ENCODE peak calls at places on chromosomes 7 and 10, in six cellular contexts. One of them, this sample, is unnamed.

GRCh38 chr10:34578468-34578867 is 236.6 kb downstream of the PARD3 start:
- ATAC-seq in HCT116: no peak
- ATAC-seq in upper lobe of left lung: no peak
- ATAC-seq in K562: no peak
- ATAC-seq in HepG2: no peak
- ATAC-seq in GM12878: no peak
- ATAC-seq in this sample: no peak

GRCh38 chr10:22573820-22574569 is 140.4 kb downstream of the PIP4K2A start:
- ATAC-seq in HCT116: peak; percentile 27
- ATAC-seq in upper lobe of left lung: peak; percentile 53
- ATAC-seq in K562: peak; percentile 69
- ATAC-seq in HepG2: peak; percentile 47
- ATAC-seq in GM12878: peak; percentile 76
- ATAC-seq in this sample: no peak

GRCh38 chr10:103800789-103801540 is 54.4 kb downstream of the SH3PXD2A start:
- ATAC-seq in HCT116: no peak
- ATAC-seq in upper lobe of left lung: no peak
- ATAC-seq in K562: no peak
- ATAC-seq in HepG2: peak; percentile 54
- ATAC-seq in GM12878: peak; percentile 84
- ATAC-seq in this sample: no peak

GRCh38 chr7:49708590-49708989 is 64.8 kb upstream of the VWC2 start:
- ATAC-seq in HCT116: no peak
- ATAC-seq in upper lobe of left lung: no peak
- ATAC-seq in K562: no peak
- ATAC-seq in HepG2: no peak
- ATAC-seq in GM12878: no peak
- ATAC-seq in this sample: no peak

GRCh38 chr10:92405006-92405924 is 114.3 kb downstream of the MARCHF5 start:
- ATAC-seq in HCT116: no peak
- ATAC-seq in upper lobe of left lung: no peak
- ATAC-seq in K562: peak; percentile 32
- ATAC-seq in HepG2: peak; percentile 76
- ATAC-seq in GM12878: peak; percentile 53
- ATAC-seq in this sample: no peak

GRCh38 chr10:127417031-127417430 is 132.1 kb upstream of the NPS start:
- ATAC-seq in HCT116: no peak
- ATAC-seq in upper lobe of left lung: no peak
- ATAC-seq in K562: no peak
- ATAC-seq in HepG2: no peak
- ATAC-seq in GM12878: no peak
- ATAC-seq in this sample: no peak

GRCh38 chr10:116526219-116526618 is 19.5 kb upstream of the PNLIP start:
- ATAC-seq in HCT116: no peak
- ATAC-seq in upper lobe of left lung: no peak
- ATAC-seq in K562: no peak
- ATAC-seq in HepG2: no peak
- ATAC-seq in GM12878: no peak
- ATAC-seq in this sample: no peak

GRCh38 chr7:138625849-138626230 is 75.3 kb downstream of the SVOPL start:
- ATAC-seq in HCT116: no peak
- ATAC-seq in upper lobe of left lung: no peak
- ATAC-seq in K562: no peak
- ATAC-seq in HepG2: no peak
- ATAC-seq in GM12878: peak; percentile 36
- ATAC-seq in this sample: no peak

GRCh38 chr7:129799350-129799955 is 153.3 kb downstream of the UBE2H start:
- ATAC-seq in HCT116: no peak
- ATAC-seq in upper lobe of left lung: no peak
- ATAC-seq in K562: no peak
- ATAC-seq in HepG2: no peak
- ATAC-seq in GM12878: peak; percentile 21
- ATAC-seq in this sample: no peak

GRCh38 chr10:124597677-124598165 is 136.1 kb downstream of the LHPP start:
- ATAC-seq in HCT116: no peak
- ATAC-seq in upper lobe of left lung: no peak
- ATAC-seq in K562: no peak
- ATAC-seq in HepG2: no peak
- ATAC-seq in GM12878: no peak
- ATAC-seq in this sample: no peak

GRCh38 chr10:11539191-11539868 is 72.1 kb downstream of the USP6NL start:
- ATAC-seq in HCT116: peak; percentile 73
- ATAC-seq in upper lobe of left lung: peak; percentile 19
- ATAC-seq in K562: peak; percentile 77
- ATAC-seq in HepG2: peak; percentile 73
- ATAC-seq in GM12878: peak; percentile 33
- ATAC-seq in this sample: no peak

GRCh38 chr10:128912568-128913311 is 554.3 kb upstream of the MGMT start:
- ATAC-seq in HCT116: no peak
- ATAC-seq in upper lobe of left lung: no peak
- ATAC-seq in K562: no peak
- ATAC-seq in HepG2: no peak
- ATAC-seq in GM12878: no peak
- ATAC-seq in this sample: no peak

GRCh38 chr7:157017149-157017548 is 6.7 kb upstream of the MNX1 start:
- ATAC-seq in HCT116: no peak
- ATAC-seq in upper lobe of left lung: no peak
- ATAC-seq in K562: no peak
- ATAC-seq in HepG2: peak; percentile 32
- ATAC-seq in GM12878: peak; percentile 9
- ATAC-seq in this sample: no peak

GRCh38 chr10:51031995-51032394 is 42.3 kb upstream of the PRKG1 start:
- ATAC-seq in HCT116: peak; percentile 49
- ATAC-seq in upper lobe of left lung: no peak
- ATAC-seq in K562: no peak
- ATAC-seq in HepG2: no peak
- ATAC-seq in GM12878: no peak
- ATAC-seq in this sample: no peak

GRCh38 chr10:30583778-30584415 is 45.7 kb downstream of the LYZL2 start:
- ATAC-seq in HCT116: peak; percentile 71
- ATAC-seq in upper lobe of left lung: peak; percentile 89
- ATAC-seq in K562: peak; percentile 76
- ATAC-seq in HepG2: peak; percentile 84
- ATAC-seq in GM12878: peak; percentile 75
- ATAC-seq in this sample: peak; percentile 83

GRCh38 chr7:111710839-111711380 is 148.6 kb upstream of the IMMP2L start:
- ATAC-seq in HCT116: peak; percentile 47
- ATAC-seq in upper lobe of left lung: no peak
- ATAC-seq in K562: peak; percentile 69
- ATAC-seq in HepG2: peak; percentile 43
- ATAC-seq in GM12878: no peak
- ATAC-seq in this sample: no peak

GRCh38 chr7:73822319-73823173 is 8.2 kb upstream of the CLDN4 start:
- ATAC-seq in HCT116: peak; percentile 93
- ATAC-seq in upper lobe of left lung: peak; percentile 93
- ATAC-seq in K562: peak; percentile 99
- ATAC-seq in HepG2: peak; percentile 74
- ATAC-seq in GM12878: no peak
- ATAC-seq in this sample: peak; percentile 81

GRCh38 chr10:19778996-19779395 is 37.2 kb upstream of the PLXDC2 start:
- ATAC-seq in HCT116: no peak
- ATAC-seq in upper lobe of left lung: no peak
- ATAC-seq in K562: no peak
- ATAC-seq in HepG2: no peak
- ATAC-seq in GM12878: no peak
- ATAC-seq in this sample: no peak

GRCh38 chr10:11528286-11528685 is 83.2 kb downstream of the USP6NL start:
- ATAC-seq in HCT116: no peak
- ATAC-seq in upper lobe of left lung: no peak
- ATAC-seq in K562: no peak
- ATAC-seq in HepG2: no peak
- ATAC-seq in GM12878: peak; percentile 62
- ATAC-seq in this sample: no peak

GRCh38 chr7:139630643-139631519 is 107.4 kb downstream of the CLEC2L start:
- ATAC-seq in HCT116: no peak
- ATAC-seq in upper lobe of left lung: no peak
- ATAC-seq in K562: peak; percentile 86
- ATAC-seq in HepG2: no peak
- ATAC-seq in GM12878: no peak
- ATAC-seq in this sample: no peak

GRCh38 chr10:3526721-3527120 is 258.3 kb downstream of the KLF6 start:
- ATAC-seq in HCT116: no peak
- ATAC-seq in upper lobe of left lung: peak; percentile 82
- ATAC-seq in K562: no peak
- ATAC-seq in HepG2: no peak
- ATAC-seq in GM12878: no peak
- ATAC-seq in this sample: peak; percentile 70

GRCh38 chr7:151010002-151010306 is 14.3 kb downstream of the ATG9B start:
- ATAC-seq in HCT116: no peak
- ATAC-seq in upper lobe of left lung: no peak
- ATAC-seq in K562: no peak
- ATAC-seq in HepG2: no peak
- ATAC-seq in GM12878: no peak
- ATAC-seq in this sample: no peak

GRCh38 chr10:17217661-17218306 is 10.3 kb upstream of the VIM start:
- ATAC-seq in HCT116: no peak
- ATAC-seq in upper lobe of left lung: no peak
- ATAC-seq in K562: no peak
- ATAC-seq in HepG2: no peak
- ATAC-seq in GM12878: no peak
- ATAC-seq in this sample: no peak

GRCh38 chr10:70317943-70318318 is 34.1 kb upstream of the NPFFR1 start:
- ATAC-seq in HCT116: no peak
- ATAC-seq in upper lobe of left lung: no peak
- ATAC-seq in K562: no peak
- ATAC-seq in HepG2: no peak
- ATAC-seq in GM12878: peak; percentile 59
- ATAC-seq in this sample: no peak

GRCh38 chr7:117548035-117548434 is 68.2 kb downstream of the CFTR start:
- ATAC-seq in HCT116: no peak
- ATAC-seq in upper lobe of left lung: no peak
- ATAC-seq in K562: no peak
- ATAC-seq in HepG2: no peak
- ATAC-seq in GM12878: peak; percentile 29
- ATAC-seq in this sample: no peak

GRCh38 chr7:48868916-48869315 is 55.4 kb upstream of the CDC14C start:
- ATAC-seq in HCT116: no peak
- ATAC-seq in upper lobe of left lung: no peak
- ATAC-seq in K562: no peak
- ATAC-seq in HepG2: no peak
- ATAC-seq in GM12878: no peak
- ATAC-seq in this sample: no peak

GRCh38 chr7:78090616-78091015 is 292.0 kb downstream of the PHTF2 start:
- ATAC-seq in HCT116: no peak
- ATAC-seq in upper lobe of left lung: no peak
- ATAC-seq in K562: no peak
- ATAC-seq in HepG2: no peak
- ATAC-seq in GM12878: no peak
- ATAC-seq in this sample: no peak

GRCh38 chr7:32896948-32897347 is 5.4 kb upstream of the KBTBD2 start:
- ATAC-seq in HCT116: no peak
- ATAC-seq in upper lobe of left lung: no peak
- ATAC-seq in K562: no peak
- ATAC-seq in HepG2: no peak
- ATAC-seq in GM12878: no peak
- ATAC-seq in this sample: no peak

GRCh38 chr7:159030490-159031134 is 114.1 kb downstream of the VIPR2 start:
- ATAC-seq in HCT116: peak; percentile 84
- ATAC-seq in upper lobe of left lung: peak; percentile 69
- ATAC-seq in K562: peak; percentile 96
- ATAC-seq in HepG2: peak; percentile 91
- ATAC-seq in GM12878: no peak
- ATAC-seq in this sample: peak; percentile 71
- TF ChIP-seq POLR2A in HCT116: no peak
- TF ChIP-seq POLR2A in upper lobe of left lung: no peak
- TF ChIP-seq POLR2A in K562: peak; percentile 61
- TF ChIP-seq POLR2A in HepG2: no peak
- TF ChIP-seq POLR2A in GM12878: no peak
- TF ChIP-seq POLR2A in this sample: peak; percentile 17

DNA sequence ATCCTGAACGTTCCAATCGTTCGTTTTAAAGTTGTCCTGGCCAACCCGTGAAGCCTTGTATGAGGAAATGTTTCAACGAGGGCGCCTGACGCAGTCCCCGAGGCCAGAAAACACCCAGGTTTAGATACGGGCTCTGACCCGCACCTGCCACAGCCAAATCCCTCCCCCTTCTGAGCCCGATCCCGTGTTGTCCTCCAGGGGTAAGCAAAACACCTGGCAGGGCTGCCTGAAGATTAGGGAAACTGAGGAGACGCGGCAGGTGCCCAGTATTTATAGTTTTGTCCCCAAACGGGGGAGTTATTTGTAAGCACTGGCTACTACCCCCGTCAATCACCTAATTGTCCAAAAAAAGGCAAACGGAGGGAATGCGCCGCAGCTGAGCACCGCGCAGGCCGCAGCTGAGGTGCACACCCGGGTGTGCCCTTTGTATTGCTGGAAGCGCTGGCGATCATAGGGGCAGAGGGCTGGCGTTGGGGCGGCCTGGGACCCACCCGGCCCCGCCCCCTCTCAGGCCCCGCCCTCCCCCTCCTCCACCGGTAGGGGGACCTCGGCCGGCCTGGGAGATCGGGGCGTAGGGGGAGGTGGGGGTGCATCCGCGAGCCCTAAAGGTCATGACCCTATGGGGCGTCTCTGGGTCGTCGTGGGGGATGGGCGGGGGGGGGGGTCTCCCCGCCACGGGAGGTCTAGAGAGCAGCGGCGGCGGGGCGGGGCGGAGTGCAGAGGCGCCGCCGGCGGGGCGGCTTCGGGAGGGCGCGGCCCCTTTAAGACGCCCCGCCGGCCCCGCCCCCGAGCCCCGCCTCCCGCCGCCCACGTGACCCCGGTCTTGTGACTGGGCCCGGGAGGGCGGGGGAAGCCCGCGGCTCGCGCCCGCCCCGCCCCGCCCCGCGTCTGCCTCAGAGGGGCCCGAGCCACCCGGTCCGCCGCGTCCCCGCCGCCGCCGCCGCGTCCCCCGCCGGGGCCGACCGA is at the start of gene BRI3:
- ATAC-seq in HCT116: peak; percentile 81
- ATAC-seq in upper lobe of left lung: peak; percentile 86
- ATAC-seq in K562: peak; percentile 82
- ATAC-seq in HepG2: peak; percentile 81
- ATAC-seq in GM12878: peak; percentile 89
- ATAC-seq in this sample: peak; percentile 81
- TF ChIP-seq POLR2AphosphoS5 in HCT116: peak; percentile 87
- TF ChIP-seq POLR2AphosphoS5 in upper lobe of left lung: peak; percentile 82
- TF ChIP-seq POLR2AphosphoS5 in K562: no peak
- TF ChIP-seq POLR2AphosphoS5 in HepG2: peak; percentile 89
- TF ChIP-seq POLR2AphosphoS5 in GM12878: peak; percentile 40
- TF ChIP-seq POLR2AphosphoS5 in this sample: peak; percentile 85

DNA sequence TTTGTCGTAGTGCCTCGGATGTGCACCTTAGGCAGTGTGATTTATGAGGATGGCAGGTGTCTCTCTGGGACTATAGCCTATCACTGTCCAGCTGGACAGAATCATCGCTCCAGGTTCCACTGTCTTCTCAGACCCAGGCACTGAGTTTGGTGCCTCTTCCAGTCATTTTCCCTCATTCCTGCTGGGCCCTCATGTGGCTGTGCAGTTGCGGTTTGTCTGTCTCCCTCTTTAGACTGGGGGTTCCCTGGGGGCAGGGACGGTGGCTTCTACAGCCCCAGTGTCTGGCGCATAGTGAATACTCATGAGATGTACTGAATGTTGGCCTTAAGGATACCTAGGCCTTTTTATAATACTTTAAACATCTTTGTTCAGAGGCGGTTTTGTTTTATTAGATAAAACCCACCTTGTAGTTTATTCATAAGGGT is 28.9 kb downstream of the CCM2 start:
- ATAC-seq in HCT116: no peak
- ATAC-seq in upper lobe of left lung: no peak
- ATAC-seq in K562: no peak
- ATAC-seq in HepG2: no peak
- ATAC-seq in GM12878: peak; percentile 7
- ATAC-seq in this sample: no peak
- H3K27ac ChIP-seq in HCT116: no peak overlapping the region
- H3K27ac ChIP-seq in upper lobe of left lung: no peak overlapping the region
- H3K27ac ChIP-seq in K562: no peak overlapping the region
- H3K27ac ChIP-seq in HepG2: no peak overlapping the region
- H3K27ac ChIP-seq in GM12878: peak overlapping the region; percentile 98
- H3K27ac ChIP-seq in this sample: no peak overlapping the region

GRCh38 chr7:142819530-142819929 is 35.3 kb upstream of the EPHB6 start:
- ATAC-seq in HCT116: no peak
- ATAC-seq in upper lobe of left lung: no peak
- ATAC-seq in K562: no peak
- ATAC-seq in HepG2: no peak
- ATAC-seq in GM12878: no peak
- ATAC-seq in this sample: no peak
- TF ChIP-seq POLR2A in HCT116: no peak
- TF ChIP-seq POLR2A in upper lobe of left lung: no peak
- TF ChIP-seq POLR2A in K562: no peak
- TF ChIP-seq POLR2A in HepG2: no peak
- TF ChIP-seq POLR2A in GM12878: no peak
- TF ChIP-seq POLR2A in this sample: no peak